ENCODE peak calls at places on chromosomes 12 and 14, in seven cellular contexts. J, Z, D, R, K, E and C are unnamed samples.

GRCh38 chr12:14612250-14612649 is 44.6 kb upstream of the PLBD1 start:
- DNase-seq in Z (no peak), E (no peak), R (no peak), J (no peak), K (no peak), D (no peak), C (no peak)

GRCh38 chr12:3523058-3523457 is 32.1 kb downstream of the PRMT8 start:
- DNase-seq in K (no peak), D (no peak), Z (no peak), J (no peak), E (no peak), R (no peak), C (no peak)

GRCh38 chr12:109697877-109698468 is 15.7 kb upstream of the FAM222A start:
- DNase-seq in R (no peak), D (no peak), E (no peak), J (peak), K (no peak), Z (no peak), C (no peak)

GRCh38 chr14:54335569-54336155 is 61.1 kb upstream of the CDKN3 start:
- DNase-seq in Z (no peak), K (no peak), E (no peak), D (no peak), R (no peak), J (no peak), C (no peak)

GRCh38 chr12:82758743-82759142 is 72.0 kb downstream of the TMTC2 start:
- DNase-seq in K (no peak), R (no peak), E (no peak), Z (no peak), D (no peak), J (no peak), C (no peak)

GRCh38 chr12:89493650-89494302 is 30.8 kb downstream of the GALNT4 start:
- DNase-seq in J (no peak), K (no peak), E (no peak), D (no peak), R (no peak), Z (no peak), C (no peak)

GRCh38 chr12:80877706-80878384 is 59.9 kb downstream of the LIN7A start:
- DNase-seq in R (no peak), D (no peak), E (no peak), K (no peak), J (no peak), Z (no peak), C (no peak)

GRCh38 chr14:43790681-43791080 is 716.4 kb downstream of the FSCB start:
- DNase-seq in R (no peak), D (no peak), K (no peak), E (no peak), Z (no peak), J (no peak), C (no peak)

GRCh38 chr14:31578266-31578665 is 17.1 kb downstream of the NUBPL start:
- DNase-seq in Z (peak), E (no peak), K (no peak), D (no peak), J (no peak), R (no peak), C (no peak)

GRCh38 chr12:31324116-31324844 is 1.7 kb downstream of the SINHCAF start:
- DNase-seq in E (peak), Z (peak), R (peak), J (peak), K (peak), D (peak), C (peak)
- TF ChIP-seq CTCF in E (peak), Z (no peak), R (no peak), J (no peak), K (no peak), D (no peak), C (no peak)

GRCh38 chr12:2354151-2354991 is 301.6 kb downstream of the CACNA1C start:
- DNase-seq in E (no peak), R (no peak), J (no peak), K (no peak), Z (no peak), D (peak), C (no peak)
- TF ChIP-seq CTCF in E (no peak), R (no peak), J (no peak), K (no peak), Z (no peak), D (peak), C (no peak)

GRCh38 chr12:95789126-95790024 is 1.2 kb downstream of the NTN4 start:
- DNase-seq in R (peak), J (peak), K (no peak), D (no peak), Z (no peak), E (peak), C (peak)
- TF ChIP-seq CTCF in R (no peak), J (no peak), K (no peak), D (no peak), Z (no peak), E (no peak), C (no peak)

DNA sequence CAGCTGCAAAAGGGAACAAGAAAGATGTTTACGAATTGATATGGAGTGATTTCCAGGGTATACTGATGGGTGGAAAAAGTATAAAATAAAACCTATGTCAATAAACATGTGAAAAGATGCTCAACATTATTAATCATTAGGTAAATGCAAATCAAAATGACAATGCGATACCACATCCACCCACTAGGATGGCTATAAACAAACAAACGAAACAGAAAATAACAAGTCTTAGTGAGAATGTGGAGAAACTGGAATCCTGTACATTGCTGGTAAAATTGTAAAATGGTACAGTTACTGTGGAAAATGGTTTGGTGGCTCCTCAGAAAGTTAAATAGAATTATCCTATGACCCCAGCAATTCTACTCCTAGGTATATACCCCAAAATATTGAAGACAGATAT is 9.5 kb upstream of the BEST3 start:
- DNase-seq in D (no peak), J (no peak), R (no peak), E (no peak), Z (no peak), K (no peak), C (no peak)
- TF ChIP-seq CTCF in D (no peak), J (no peak), R (no peak), E (no peak), Z (peak), K (no peak), C (peak)

GRCh38 chr12:49974231-49974675 is 1.5 kb downstream of the AQP6 start:
- DNase-seq in J (peak), E (peak), K (peak), R (no peak), Z (peak), D (peak), C (no peak)
- TF ChIP-seq CTCF in J (peak), E (peak), K (peak), R (peak), Z (peak), D (peak), C (no peak)

GRCh38 chr12:116528067-116528466 is 31.1 kb upstream of the MAP1LC3B2 start:
- DNase-seq in J (no peak), E (no peak), K (no peak), Z (peak), D (peak), R (peak), C (no peak)

GRCh38 chr12:116524311-116524710 is 34.9 kb upstream of the MAP1LC3B2 start:
- DNase-seq in Z (no peak), J (no peak), R (no peak), K (no peak), D (no peak), E (no peak), C (no peak)

GRCh38 chr12:116525418-116526001 is 33.7 kb upstream of the MAP1LC3B2 start:
- DNase-seq in R (peak), J (peak), E (no peak), D (peak), K (peak), Z (peak), C (peak)

GRCh38 chr12:116528498-116528897 is 30.7 kb upstream of the MAP1LC3B2 start:
- DNase-seq in R (no peak), J (no peak), Z (peak), K (no peak), E (no peak), D (no peak), C (no peak)

GRCh38 chr12:116524964-116525379 is 34.2 kb upstream of the MAP1LC3B2 start:
- DNase-seq in E (no peak), K (peak), D (no peak), Z (no peak), J (peak), R (no peak), C (no peak)
- TF ChIP-seq CTCF in E (no peak), K (no peak), D (no peak), Z (no peak), J (no peak), R (peak), C (no peak)

GRCh38 chr12:77152623-77153193 is 87.3 kb upstream of the E2F7 start:
- DNase-seq in Z (peak), D (peak), K (no peak), E (no peak), R (no peak), J (no peak), C (peak)
- TF ChIP-seq CTCF in Z (peak), D (peak), K (peak), E (peak), R (peak), J (peak), C (peak)

GRCh38 chr14:52619692-52620091 is 67.1 kb downstream of the GPR137C start:
- DNase-seq in J (no peak), Z (no peak), E (no peak), D (no peak), R (no peak), K (no peak), C (no peak)

DNA sequence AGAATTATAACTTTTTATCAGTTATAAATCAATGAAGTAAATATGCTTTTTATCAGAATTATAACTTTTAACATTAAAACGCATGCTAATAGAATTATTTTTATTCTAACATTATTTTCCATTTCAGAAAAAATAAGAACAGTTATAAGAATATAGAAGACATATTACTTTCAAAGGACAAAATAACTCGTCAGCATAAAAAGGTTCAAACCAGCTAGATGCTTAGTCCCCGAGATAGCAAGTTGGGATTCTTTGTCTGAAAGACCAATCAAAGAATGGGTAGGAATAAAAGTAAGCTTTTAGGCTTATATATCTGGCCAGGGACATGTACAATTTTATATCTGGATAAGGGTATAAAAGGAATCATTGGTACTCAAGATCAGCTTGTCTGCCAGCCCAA is 66.0 kb downstream of the GPR137C start:
- DNase-seq in E (no peak), K (no peak), J (no peak), Z (no peak), R (no peak), D (no peak), C (no peak)
- TF ChIP-seq CTCF in E (no peak), K (no peak), J (no peak), Z (no peak), R (no peak), D (no peak), C (no peak)